ENCODE peak calls at places on chromosome 7, in four cellular contexts. G, J, N and L are unnamed samples.

GRCh38 chr7:21089653-21090052 is 303.0 kb upstream of the SP8 start:
- DNase-seq in J (no peak), N (no peak), G (no peak), L (no peak)

GRCh38 chr7:133652547-133652946 is 399.7 kb downstream of the EXOC4 start:
- DNase-seq in N (no peak), J (no peak), G (no peak), L (no peak)

GRCh38 chr7:8881916-8882315 is 448.5 kb downstream of the NXPH1 start:
- DNase-seq in N (no peak), G (no peak), J (no peak), L (no peak)

GRCh38 chr7:45867471-45867870 is 5.4 kb downstream of the CCDC201 start:
- DNase-seq in G (no peak), J (no peak), N (no peak), L (no peak)

GRCh38 chr7:155792315-155792960 is 19.8 kb downstream of the SHH start:
- DNase-seq in J (no peak), N (no peak), G (no peak), L (no peak)

GRCh38 chr7:87375647-87376435 is 30.4 kb downstream of the CROT start:
- DNase-seq in G (no peak), N (no peak), J (no peak), L (no peak)

GRCh38 chr7:4861673-4862072 is at the start of gene PAPOLB:
- DNase-seq in G (no peak), J (no peak), N (no peak), L (no peak)

GRCh38 chr7:26584964-26585650 is 279.3 kb downstream of the SKAP2 start:
- DNase-seq in N (no peak), G (no peak), J (no peak), L (no peak)

GRCh38 chr7:2979276-2979675 is 64.4 kb downstream of the CARD11 start:
- DNase-seq in J (no peak), N (no peak), G (no peak), L (no peak)

GRCh38 chr7:87600130-87601124 is at the start of gene ABCB1:
- DNase-seq in J (no peak), N (no peak), G (no peak), L (peak)

GRCh38 chr7:94511763-94512162 is 2.2 kb downstream of the CASD1 start:
- DNase-seq in J (no peak), G (no peak), N (no peak), L (no peak)

GRCh38 chr7:155375337-155376277 is 77.9 kb downstream of the INSIG1 start:
- DNase-seq in G (no peak), J (no peak), N (no peak), L (no peak)

GRCh38 chr7:27779873-27780272 is 39.9 kb downstream of the TAX1BP1 start:
- DNase-seq in N (no peak), G (no peak), J (no peak), L (no peak)

GRCh38 chr7:5549096-5549896 is 125.7 kb upstream of the TNRC18 start:
- DNase-seq in N (no peak), G (no peak), J (peak), L (no peak)

GRCh38 chr7:94491410-94491809 is 18.2 kb upstream of the CASD1 start:
- DNase-seq in J (no peak), G (no peak), N (no peak), L (no peak)

GRCh38 chr7:159177270-159178036 is 32.8 kb upstream of the VIPR2 start:
- DNase-seq in G (no peak), J (no peak), N (no peak), L (no peak)

GRCh38 chr7:49775949-49776443 is 2.6 kb downstream of the VWC2 start:
- DNase-seq in N (no peak), J (no peak), G (no peak), L (no peak)

GRCh38 chr7:780516-780915 is 51.8 kb upstream of the SUN1 start:
- DNase-seq in G (no peak), N (no peak), J (no peak), L (no peak)

GRCh38 chr7:20327047-20327446 is 3.7 kb upstream of the ITGB8 start:
- DNase-seq in J (no peak), G (no peak), N (no peak), L (no peak)

GRCh38 chr7:120272261-120272895 is 597 bp upstream of the KCND2 start:
- DNase-seq in G (peak), N (peak), J (peak), L (peak)

GRCh38 chr7:126445991-126446390 is 806.8 kb downstream of the GRM8 start:
- DNase-seq in N (no peak), G (no peak), J (no peak), L (no peak)

GRCh38 chr7:2405601-2406345 is 2.4 kb downstream of the CHST12 start:
- DNase-seq in G (peak), J (no peak), N (peak), L (no peak)

DNA sequence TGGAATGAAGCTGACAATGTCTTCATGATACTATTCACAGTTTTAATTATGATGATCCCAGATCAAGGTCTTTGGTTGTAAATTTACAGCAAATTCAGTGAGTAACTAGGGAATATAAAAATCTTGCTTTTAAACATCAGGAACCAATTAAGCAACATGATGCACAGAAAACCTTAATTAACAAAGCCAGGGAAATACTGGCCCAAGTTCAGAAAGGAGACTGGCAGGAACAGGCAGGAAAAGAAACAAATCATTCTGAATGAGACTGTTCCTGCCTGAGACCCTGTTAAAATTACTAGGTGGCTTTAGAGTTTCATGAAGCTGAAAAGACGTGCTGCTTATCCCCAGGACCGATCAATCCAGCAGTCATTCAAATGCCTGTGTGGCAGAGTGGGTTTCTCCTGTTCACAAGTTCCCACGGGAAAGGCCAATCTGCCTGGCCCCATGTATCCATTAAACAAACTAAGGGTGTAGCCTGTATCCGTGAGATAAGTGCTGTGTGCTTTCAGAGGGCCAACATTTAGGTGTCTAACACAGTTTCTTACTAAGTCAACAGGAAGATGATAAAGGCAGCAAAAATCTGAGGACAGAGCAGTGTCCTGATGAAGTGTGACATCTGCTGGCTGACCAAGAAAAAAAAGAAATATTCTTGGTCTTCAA is 34.4 kb downstream of the PUS7 start:
- DNase-seq in G (no peak), N (no peak), J (peak), L (no peak)
- TF ChIP-seq POLR2AphosphoS5 in G (no peak), N (no peak), J (peak), L (no peak)

DNA sequence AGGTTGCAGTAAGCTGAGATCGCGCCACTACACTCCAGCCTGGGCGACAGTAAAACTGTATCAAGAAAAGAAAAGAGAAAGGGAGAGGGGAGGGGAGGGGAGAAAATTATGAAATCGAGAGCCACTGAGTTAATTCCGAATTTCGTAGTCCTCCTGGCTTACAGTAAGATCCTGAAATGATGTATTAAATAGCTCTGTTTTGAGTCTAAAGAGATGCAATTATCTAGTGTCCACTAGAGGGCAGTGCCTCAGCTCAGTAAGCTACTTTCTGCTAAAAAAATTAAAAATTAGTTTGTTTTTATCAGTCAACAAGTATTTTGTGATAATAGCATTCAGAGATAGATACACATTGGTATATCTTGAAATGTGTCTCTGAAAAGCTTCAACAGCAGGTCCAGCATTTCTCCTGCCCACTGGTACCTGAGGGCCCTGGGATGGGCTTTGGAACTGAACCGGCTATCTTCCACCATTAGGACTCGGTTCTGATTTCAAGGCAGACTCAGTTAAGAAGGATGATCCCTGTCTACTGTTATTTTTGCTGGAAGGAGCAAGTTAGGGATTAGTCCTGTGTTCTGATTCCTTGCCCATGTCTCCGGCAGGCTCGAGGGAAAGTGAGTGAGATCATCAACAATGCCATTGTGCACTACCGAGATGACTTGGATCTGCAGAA is 19.5 kb downstream of the TSPAN33 start:
- DNase-seq in J (peak), G (peak), N (no peak), L (no peak)
- TF ChIP-seq SPI1 in J (no peak), G (no peak), N (no peak), L (no peak)

GRCh38 chr7:132485600-132486594 is 90.4 kb downstream of the PLXNA4 start:
- DNase-seq in N (no peak), G (no peak), J (no peak), L (no peak)
- TF ChIP-seq POLR2AphosphoS5 in N (no peak), G (no peak), J (no peak), L (no peak)

DNA sequence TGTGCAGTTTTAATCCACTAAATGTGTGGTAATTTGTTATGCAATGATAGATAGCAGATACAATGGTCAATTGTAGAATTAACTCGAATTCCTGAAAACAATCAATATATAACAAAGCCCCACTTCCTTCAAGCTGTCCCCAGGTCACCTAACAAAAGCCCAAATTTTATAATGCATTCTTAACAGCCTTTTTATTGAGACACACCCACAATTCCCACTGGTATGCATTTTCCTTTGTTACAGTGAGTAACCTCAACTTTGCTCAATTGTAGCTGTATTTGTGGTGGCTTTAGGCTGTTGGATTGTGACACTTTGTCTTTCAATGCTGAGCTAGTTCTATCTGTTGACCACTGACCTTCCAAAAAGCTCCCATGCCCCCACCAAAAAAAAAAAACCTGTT is 279.8 kb upstream of the CACNA2D1 start:
- DNase-seq in J (no peak), N (no peak), G (no peak), L (no peak)
- TF ChIP-seq SPI1 in J (no peak), N (no peak), G (no peak), L (no peak)

DNA sequence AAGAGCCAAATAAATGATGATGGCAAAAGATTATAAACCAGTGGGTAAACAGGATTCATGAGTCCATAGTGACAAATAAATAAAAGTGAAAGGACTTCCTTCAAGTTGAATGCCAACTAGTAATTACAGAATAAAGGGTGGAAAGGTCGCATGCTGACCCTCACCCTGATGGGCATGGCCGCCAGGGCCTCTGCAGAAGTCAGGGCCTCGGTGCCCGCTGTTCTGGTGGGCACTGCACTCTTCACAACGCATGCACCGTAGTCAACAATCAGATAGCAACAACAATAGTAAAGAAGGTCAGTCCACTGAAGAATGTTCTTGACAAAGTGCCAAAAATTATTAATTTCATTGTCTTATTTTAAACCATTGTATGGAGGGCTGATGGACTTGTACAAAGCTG is 123.2 kb upstream of the LANCL2 start:
- DNase-seq in G (no peak), J (no peak), N (no peak), L (no peak)
- TF ChIP-seq POLR2AphosphoS5 in G (no peak), J (no peak), N (no peak), L (no peak)

GRCh38 chr7:100356416-100357068 is 1.4 kb upstream of the PILRB start:
- DNase-seq in N (no peak), G (peak), J (no peak), L (no peak)

GRCh38 chr7:100360102-100360607 is 2.2 kb downstream of the PILRB start:
- DNase-seq in J (no peak), N (no peak), G (peak), L (no peak)

GRCh38 chr7:100358857-100359212 is 918 bp downstream of the PILRB start:
- DNase-seq in J (no peak), N (no peak), G (no peak), L (no peak)

GRCh38 chr7:100357131-100357561 is 771 bp upstream of the PILRB start:
- DNase-seq in J (no peak), G (no peak), N (no peak), L (no peak)

GRCh38 chr7:100358027-100358856 is at the start of gene PILRB:
- DNase-seq in N (no peak), J (no peak), G (no peak), L (no peak)
- TF ChIP-seq SPI1 in N (no peak), J (no peak), G (peak), L (no peak)

GRCh38 chr7:90262438-90262837 is 17.5 kb downstream of the CFAP69 start:
- DNase-seq in J (peak), G (no peak), N (no peak), L (no peak)

GRCh38 chr7:90269163-90269562 is 24.2 kb downstream of the CFAP69 start:
- DNase-seq in N (no peak), G (no peak), J (no peak), L (no peak)

GRCh38 chr7:90267263-90267858 is 22.4 kb downstream of the CFAP69 start:
- DNase-seq in N (no peak), J (no peak), G (no peak), L (no peak)

GRCh38 chr7:90270431-90271178 is 25.6 kb downstream of the CFAP69 start:
- DNase-seq in G (no peak), J (no peak), N (no peak), L (no peak)

GRCh38 chr7:90266808-90267207 is 21.8 kb downstream of the CFAP69 start:
- DNase-seq in J (no peak), G (no peak), N (no peak), L (no peak)
- TF ChIP-seq POLR2AphosphoS5 in J (no peak), G (no peak), N (no peak), L (no peak)

GRCh38 chr7:31776616-31777015 is 89.6 kb downstream of the PPP1R17 start:
- DNase-seq in G (no peak), N (no peak), J (no peak), L (no peak)
- TF ChIP-seq SPI1 in G (no peak), N (no peak), J (no peak), L (no peak)

GRCh38 chr7:44213872-44214595 is 13.3 kb downstream of the YKT6 start:
- DNase-seq in J (peak), N (no peak), G (peak), L (peak)
- TF ChIP-seq POLR2AphosphoS5 in J (no peak), N (no peak), G (peak), L (no peak)

GRCh38 chr7:149005427-149006344 is 22.6 kb downstream of the PDIA4 start:
- DNase-seq in J (peak), N (no peak), G (peak), L (peak)
- TF ChIP-seq SPI1 in J (no peak), N (no peak), G (no peak), L (no peak)